ENCODE peak calls at places on chromosomes 4 and X, in six cellular contexts. M is PC-3, R is astrocyte, F is neural progenitor cell, B is SK-N-SH, P is IMR-90. A is an unnamed sample.

GRCh38 chr4:137470806-137471205 is 61.5 kb downstream of the PCDH18 start:
- DNase-seq in R (no peak), B (no peak), M (peak), F (no peak), P (no peak), A (no peak)

GRCh38 chr4:40702800-40703151 is 47.0 kb upstream of the NSUN7 start:
- DNase-seq in M (peak), F (no peak), P (no peak), R (no peak), B (no peak), A (no peak)

GRCh38 chr4:169286562-169287301 is 16.0 kb upstream of the SH3RF1 start:
- DNase-seq in R (no peak), P (peak), F (no peak), B (no peak), M (no peak), A (no peak)

GRCh38 chr4:3074846-3075651 is 568 bp downstream of the HTT start:
- DNase-seq in R (peak), M (peak), P (peak), B (peak), F (peak), A (peak)

GRCh38 chr4:58301384-58301783 is 1191.2 kb upstream of the IGFBP7 start:
- DNase-seq in P (no peak), R (no peak), B (no peak), M (no peak), F (peak), A (peak)

GRCh38 chr4:105632599-105632998 is 75.9 kb downstream of the INTS12 start:
- DNase-seq in R (no peak), B (no peak), M (no peak), F (peak), P (no peak), A (no peak)

GRCh38 chr4:170687751-170688150 is 598.0 kb upstream of the AADAT start:
- DNase-seq in F (no peak), R (no peak), M (no peak), P (no peak), B (no peak), A (no peak)

GRCh38 chrX:130974323-130974722 is 71.3 kb upstream of the ENOX2 start:
- DNase-seq in B (no peak), P (peak), M (peak), R (peak), F (no peak), A (peak)

GRCh38 chr4:118270492-118270891 is 82.3 kb downstream of the PRSS12 start:
- DNase-seq in B (peak), P (peak), F (peak), M (peak), R (peak), A (peak)

GRCh38 chr4:47831026-47831689 is 6.7 kb downstream of the CORIN start:
- DNase-seq in B (no peak), F (no peak), R (no peak), P (no peak), M (no peak), A (no peak)

GRCh38 chr4:135073389-135073788 is 871.8 kb upstream of the PABPC4L start:
- DNase-seq in F (no peak), R (no peak), M (no peak), P (no peak), B (no peak), A (no peak)

GRCh38 chr4:163673848-163674702 is 179.6 kb downstream of the TMA16 start:
- DNase-seq in R (no peak), B (no peak), M (no peak), F (no peak), P (no peak), A (no peak)

GRCh38 chrX:110425222-110425621 is 66.6 kb downstream of the RTL9 start:
- DNase-seq in B (peak), F (no peak), M (no peak), P (no peak), R (no peak), A (no peak)

GRCh38 chr4:185928761-185929455 is 116.9 kb upstream of the SORBS2 start:
- DNase-seq in B (no peak), F (no peak), M (no peak), R (no peak), P (no peak), A (no peak)

GRCh38 chr4:145340071-145340695 is 141.5 kb upstream of the SMAD1 start:
- DNase-seq in R (no peak), M (no peak), P (no peak), B (no peak), F (no peak), A (no peak)
- H2AFZ ChIP-seq in R (no peak), M (no peak), P (no peak), B (no peak), F (no peak), A (no peak)

GRCh38 chr4:112296949-112297483 is at the start of gene ALPK1:
- DNase-seq in P (peak), M (peak), R (peak), F (no peak), B (peak), A (peak)
- H2AFZ ChIP-seq in P (no peak), M (peak), R (peak), F (no peak), B (peak), A (no peak)

DNA sequence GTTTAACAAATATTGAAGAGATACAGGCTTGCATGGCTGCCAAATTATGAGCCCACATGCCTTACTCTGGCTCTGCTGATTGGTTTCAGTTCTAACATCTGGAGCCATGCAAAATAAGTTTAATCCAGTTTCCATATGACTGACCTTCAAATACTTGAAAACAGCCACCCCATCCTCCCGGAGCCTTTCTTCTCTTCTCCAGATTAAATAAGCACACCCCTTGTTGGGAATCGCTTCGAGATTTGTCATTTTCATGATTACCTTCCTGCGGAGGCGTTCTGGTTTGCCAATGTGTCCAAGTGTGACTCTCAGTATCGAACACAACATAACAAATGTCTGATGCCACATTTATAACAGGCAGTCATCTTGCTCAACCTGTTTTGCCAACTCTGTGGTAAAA is 101.6 kb upstream of the JADE1 start:
- DNase-seq in F (no peak), B (no peak), M (peak), R (peak), P (peak), A (no peak)
- H2AFZ ChIP-seq in F (no peak), B (no peak), M (peak), R (no peak), P (no peak), A (no peak)

DNA sequence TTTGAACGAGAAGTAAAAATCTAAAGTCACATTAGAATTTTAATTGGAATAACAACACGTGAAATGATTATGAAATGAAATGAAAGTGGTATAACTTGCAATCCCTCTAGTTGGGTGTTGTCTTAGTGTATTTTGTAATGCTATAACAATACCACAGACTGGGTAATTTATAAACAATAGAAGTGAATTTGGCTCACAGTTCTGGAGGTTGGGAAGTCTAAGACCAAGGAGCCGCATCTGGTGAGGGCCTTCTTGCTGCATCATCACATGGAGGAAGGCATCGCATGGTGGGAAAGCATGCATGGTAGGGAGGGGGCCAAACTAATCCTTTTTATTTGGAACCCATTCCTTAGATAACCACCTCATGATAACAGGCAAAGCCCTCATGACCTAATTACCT is 145.2 kb upstream of the RXFP1 start:
- DNase-seq in B (no peak), F (no peak), R (no peak), P (no peak), M (no peak), A (no peak)
- H2AFZ ChIP-seq in B (no peak), F (no peak), R (no peak), P (no peak), M (no peak), A (no peak)

DNA sequence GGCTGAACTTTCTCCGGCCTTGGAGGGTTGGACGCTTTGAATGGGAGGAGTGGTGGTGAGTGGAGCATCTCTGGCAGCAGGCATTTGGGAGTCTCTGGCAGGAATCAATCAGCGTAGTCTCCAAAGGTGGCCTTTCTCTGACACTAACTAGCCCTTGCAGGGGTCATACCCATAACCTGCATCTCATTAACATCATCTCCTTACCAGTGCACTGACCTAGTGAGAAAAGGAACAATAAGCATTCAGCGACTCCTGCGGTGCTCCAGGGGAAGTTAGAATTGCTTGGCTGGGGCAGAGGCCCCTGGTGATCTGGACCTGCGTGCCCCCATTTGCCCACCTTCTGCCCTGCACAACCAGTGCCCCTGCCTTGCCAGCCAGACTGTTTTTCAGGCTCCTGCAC is 161.9 kb downstream of the PTTG2 start:
- DNase-seq in R (no peak), B (no peak), F (peak), P (no peak), M (no peak), A (no peak)
- H2AFZ ChIP-seq in R (no peak), B (no peak), F (no peak), P (no peak), M (no peak), A (no peak)

DNA sequence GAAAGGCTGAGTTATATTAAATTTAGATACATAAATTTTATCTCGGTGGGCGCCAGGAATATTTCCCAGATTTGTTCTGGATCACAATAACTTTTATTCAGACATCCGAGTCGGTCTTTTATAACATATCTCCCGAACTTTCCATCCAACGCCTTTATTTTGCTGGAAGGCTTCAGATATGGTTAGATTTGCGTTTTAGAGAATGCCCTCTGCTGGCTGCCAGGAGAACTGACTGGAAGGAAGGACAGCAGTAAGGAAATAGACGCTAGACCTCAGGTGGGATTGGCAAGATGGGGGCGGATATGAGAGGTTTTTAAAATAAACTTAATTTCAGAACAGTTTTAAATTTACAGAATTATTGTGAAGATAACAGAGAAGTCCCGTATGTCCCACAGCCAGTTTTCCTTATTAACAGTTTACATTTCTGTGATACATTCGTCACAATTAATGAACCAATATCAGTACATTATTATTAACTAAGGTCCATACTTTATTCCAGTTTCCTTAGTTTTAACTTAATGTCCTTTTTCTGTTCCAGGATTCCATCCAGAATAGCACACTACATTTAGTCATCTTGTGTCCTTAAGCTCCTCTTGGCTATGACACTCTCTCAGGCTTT is 4.6 kb upstream of the KANTR start:
- DNase-seq in M (peak), P (peak), B (peak), F (peak), R (peak), A (peak)
- H2AFZ ChIP-seq in M (peak), P (no peak), B (peak), F (peak), R (peak), A (no peak)

A was measured in mesenchymal stem cell.